ENCODE peak calls at places on chromosomes 4 and X, in seven cellular contexts. One of them, this sample, is unnamed.

GRCh38 chrX:151178746-151179145 is 2.4 kb downstream of the GPR50 start:
- DNase-seq in heart right ventricle: no peak
- DNase-seq in tibial nerve: no peak
- DNase-seq in heart left ventricle: no peak
- DNase-seq in cardiac muscle cell: no peak
- DNase-seq in lower lobe of right lung: no peak
- DNase-seq in CD4-positive, alpha-beta memory T cell: no peak
- DNase-seq in this sample: no peak

GRCh38 chr4:74435296-74435695 is 9.6 kb upstream of the AREG start:
- DNase-seq in lower lobe of right lung: no peak
- DNase-seq in cardiac muscle cell: no peak
- DNase-seq in tibial nerve: no peak
- DNase-seq in heart left ventricle: no peak
- DNase-seq in CD4-positive, alpha-beta memory T cell: no peak
- DNase-seq in heart right ventricle: no peak
- DNase-seq in this sample: no peak

GRCh38 chr4:153750197-153750817 is 9.5 kb downstream of the RNF175 start:
- DNase-seq in heart right ventricle: peak; percentile 59
- DNase-seq in tibial nerve: peak; percentile 58
- DNase-seq in cardiac muscle cell: peak; percentile 86
- DNase-seq in CD4-positive, alpha-beta memory T cell: peak; percentile 54
- DNase-seq in lower lobe of right lung: no peak
- DNase-seq in heart left ventricle: peak; percentile 56
- DNase-seq in this sample: peak; percentile 67

GRCh38 chrX:112840382-112841113 is at the start of gene AMOT:
- DNase-seq in lower lobe of right lung: peak; percentile 80
- DNase-seq in tibial nerve: peak; percentile 63
- DNase-seq in CD4-positive, alpha-beta memory T cell: peak; percentile 55
- DNase-seq in heart right ventricle: peak; percentile 81
- DNase-seq in cardiac muscle cell: peak; percentile 95
- DNase-seq in heart left ventricle: peak; percentile 83
- DNase-seq in this sample: peak; percentile 88

GRCh38 chrX:47247206-47247998 is 14.6 kb downstream of the USP11 start:
- DNase-seq in heart left ventricle: no peak
- DNase-seq in cardiac muscle cell: no peak
- DNase-seq in CD4-positive, alpha-beta memory T cell: no peak
- DNase-seq in lower lobe of right lung: no peak
- DNase-seq in heart right ventricle: no peak
- DNase-seq in tibial nerve: no peak
- DNase-seq in this sample: no peak

GRCh38 chrX:50375481-50376267 is 95.0 kb downstream of the DGKK start:
- DNase-seq in heart left ventricle: no peak
- DNase-seq in tibial nerve: no peak
- DNase-seq in CD4-positive, alpha-beta memory T cell: no peak
- DNase-seq in lower lobe of right lung: no peak
- DNase-seq in heart right ventricle: no peak
- DNase-seq in cardiac muscle cell: no peak
- DNase-seq in this sample: no peak

GRCh38 chrX:154116514-154116913 is 19.0 kb upstream of the MECP2 start:
- DNase-seq in CD4-positive, alpha-beta memory T cell: no peak
- DNase-seq in heart left ventricle: no peak
- DNase-seq in tibial nerve: no peak
- DNase-seq in heart right ventricle: no peak
- DNase-seq in lower lobe of right lung: no peak
- DNase-seq in cardiac muscle cell: no peak
- DNase-seq in this sample: no peak

GRCh38 chrX:103310592-103311400 is at the start of gene BEX2:
- DNase-seq in CD4-positive, alpha-beta memory T cell: peak; percentile 84
- DNase-seq in heart right ventricle: peak; percentile 7
- DNase-seq in heart left ventricle: peak; percentile 18
- DNase-seq in cardiac muscle cell: peak; percentile 92
- DNase-seq in lower lobe of right lung: peak; percentile 84
- DNase-seq in tibial nerve: peak; percentile 12
- DNase-seq in this sample: peak; percentile 67

GRCh38 chr4:183350317-183351071 is 28.3 kb upstream of the CLDN24 start:
- DNase-seq in tibial nerve: no peak
- DNase-seq in cardiac muscle cell: no peak
- DNase-seq in heart left ventricle: no peak
- DNase-seq in CD4-positive, alpha-beta memory T cell: no peak
- DNase-seq in lower lobe of right lung: no peak
- DNase-seq in heart right ventricle: no peak
- DNase-seq in this sample: no peak

GRCh38 chrX:37825225-37825842 is 22.0 kb downstream of the DYNLT3 start:
- DNase-seq in heart left ventricle: no peak
- DNase-seq in cardiac muscle cell: peak; percentile 62
- DNase-seq in heart right ventricle: peak; percentile 5
- DNase-seq in tibial nerve: peak; percentile 60
- DNase-seq in lower lobe of right lung: peak; percentile 36
- DNase-seq in CD4-positive, alpha-beta memory T cell: peak; percentile 55
- DNase-seq in this sample: peak; percentile 58

GRCh38 chrX:15679246-15679645 is 14.6 kb upstream of the CLTRN start:
- DNase-seq in tibial nerve: no peak
- DNase-seq in cardiac muscle cell: no peak
- DNase-seq in CD4-positive, alpha-beta memory T cell: no peak
- DNase-seq in lower lobe of right lung: no peak
- DNase-seq in heart right ventricle: no peak
- DNase-seq in heart left ventricle: no peak
- DNase-seq in this sample: no peak

GRCh38 chr4:30948653-30949052 is 228.5 kb downstream of the PCDH7 start:
- DNase-seq in heart right ventricle: no peak
- DNase-seq in cardiac muscle cell: no peak
- DNase-seq in heart left ventricle: no peak
- DNase-seq in tibial nerve: no peak
- DNase-seq in lower lobe of right lung: no peak
- DNase-seq in CD4-positive, alpha-beta memory T cell: no peak
- DNase-seq in this sample: no peak

GRCh38 chr4:33063238-33063637 is 2343.1 kb downstream of the PCDH7 start:
- DNase-seq in tibial nerve: no peak
- DNase-seq in cardiac muscle cell: peak; percentile 26
- DNase-seq in lower lobe of right lung: no peak
- DNase-seq in heart left ventricle: no peak
- DNase-seq in heart right ventricle: no peak
- DNase-seq in CD4-positive, alpha-beta memory T cell: no peak
- DNase-seq in this sample: no peak

GRCh38 chr4:163331629-163332360 is 601 bp downstream of the NPY1R start:
- DNase-seq in lower lobe of right lung: peak; percentile 46
- DNase-seq in heart left ventricle: no peak
- DNase-seq in heart right ventricle: no peak
- DNase-seq in CD4-positive, alpha-beta memory T cell: no peak
- DNase-seq in tibial nerve: no peak
- DNase-seq in cardiac muscle cell: peak; percentile 57
- DNase-seq in this sample: peak; percentile 52

GRCh38 chrX:17638731-17639130 is 98.6 kb upstream of the SCML1 start:
- DNase-seq in heart right ventricle: no peak
- DNase-seq in cardiac muscle cell: no peak
- DNase-seq in CD4-positive, alpha-beta memory T cell: no peak
- DNase-seq in lower lobe of right lung: no peak
- DNase-seq in tibial nerve: no peak
- DNase-seq in heart left ventricle: no peak
- DNase-seq in this sample: no peak

GRCh38 chr4:56648245-56649151 is 32.6 kb downstream of the HOPX start:
- DNase-seq in heart left ventricle: no peak
- DNase-seq in tibial nerve: no peak
- DNase-seq in cardiac muscle cell: no peak
- DNase-seq in CD4-positive, alpha-beta memory T cell: no peak
- DNase-seq in lower lobe of right lung: no peak
- DNase-seq in heart right ventricle: no peak
- DNase-seq in this sample: no peak

DNA sequence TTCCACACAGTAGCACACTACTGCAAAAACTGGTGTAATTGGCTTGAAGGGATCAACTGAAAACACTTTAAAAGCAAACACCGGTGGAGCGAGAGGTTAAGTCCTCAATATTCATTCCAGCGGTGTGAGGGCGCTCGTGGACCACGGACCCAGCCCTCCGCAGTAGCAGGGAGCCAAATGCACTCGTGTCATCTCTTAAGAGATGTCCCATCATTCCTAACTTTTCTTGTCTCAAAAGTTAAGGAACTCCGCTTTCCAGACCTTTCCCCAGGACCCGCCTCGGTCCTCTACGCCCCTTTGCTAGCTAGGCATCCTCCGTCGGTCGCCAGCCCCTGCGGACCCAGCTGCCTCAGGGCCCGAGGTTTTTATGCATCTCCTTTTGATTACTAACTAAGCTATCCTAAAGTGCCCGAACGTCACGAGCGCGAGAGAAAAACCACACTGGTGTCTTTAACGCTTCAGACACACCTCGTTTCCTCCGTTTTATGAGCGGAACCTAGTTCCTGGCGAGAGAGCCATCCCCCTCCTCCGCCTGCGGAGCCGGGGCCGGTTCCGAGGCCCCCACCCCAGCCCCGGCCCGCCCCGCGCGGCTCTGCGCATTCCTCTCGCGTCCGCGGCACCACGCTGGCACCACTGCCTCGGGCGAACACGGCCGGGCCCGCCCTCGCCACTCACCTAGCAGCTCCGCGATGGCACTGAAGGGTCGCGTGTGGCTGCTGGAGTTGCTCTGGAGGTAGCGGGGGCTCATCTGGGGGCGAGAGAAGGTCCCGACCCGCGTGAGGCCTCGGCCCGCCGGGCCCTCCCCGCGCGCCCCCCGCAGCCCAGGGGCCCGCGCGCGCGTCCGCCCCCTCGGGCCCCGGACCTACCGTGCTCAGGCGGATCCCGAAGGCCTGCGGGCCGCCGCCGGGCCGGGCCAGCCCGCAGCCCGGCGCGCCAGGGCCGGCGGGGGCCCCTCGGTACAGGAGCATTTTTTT is 723 bp downstream of the MORC4 start:
- DNase-seq in CD4-positive, alpha-beta memory T cell: peak; percentile 46
- DNase-seq in cardiac muscle cell: peak; percentile 78
- DNase-seq in heart right ventricle: peak; percentile 37
- DNase-seq in lower lobe of right lung: peak; percentile 53
- DNase-seq in tibial nerve: peak; percentile 49
- DNase-seq in heart left ventricle: peak; percentile 29
- DNase-seq in this sample: peak; percentile 82
- H3K27ac ChIP-seq in CD4-positive, alpha-beta memory T cell: peak overlapping the region; percentile 34
- H3K27ac ChIP-seq in cardiac muscle cell: no peak overlapping the region
- H3K27ac ChIP-seq in heart right ventricle: peak overlapping the region; percentile 48
- H3K27ac ChIP-seq in lower lobe of right lung: peak overlapping the region; percentile 49
- H3K27ac ChIP-seq in tibial nerve: peak overlapping the region; percentile 81
- H3K27ac ChIP-seq in heart left ventricle: peak overlapping the region; percentile 69
- H3K27ac ChIP-seq in this sample: no peak overlapping the region

GRCh38 chr4:152364383-152364782 is 171.5 kb downstream of the FBXW7 start:
- DNase-seq in heart left ventricle: no peak
- DNase-seq in lower lobe of right lung: no peak
- DNase-seq in tibial nerve: no peak
- DNase-seq in CD4-positive, alpha-beta memory T cell: no peak
- DNase-seq in heart right ventricle: no peak
- DNase-seq in cardiac muscle cell: no peak
- DNase-seq in this sample: no peak
- H3K4me1 ChIP-seq in heart left ventricle: peaks cover 28% of the 10 kb centered on the region
- H3K4me1 ChIP-seq in lower lobe of right lung: peaks cover 7% of the 10 kb centered on the region
- H3K4me1 ChIP-seq in tibial nerve: peaks cover 26% of the 10 kb centered on the region
- H3K4me1 ChIP-seq in CD4-positive, alpha-beta memory T cell: no peaks in the 10 kb centered on the region
- H3K4me1 ChIP-seq in heart right ventricle: peaks cover 12% of the 10 kb centered on the region
- H3K4me1 ChIP-seq in cardiac muscle cell: no peaks in the 10 kb centered on the region
- H3K4me1 ChIP-seq in this sample: no peaks in the 10 kb centered on the region

GRCh38 chrX:40156472-40157227 is 58.9 kb upstream of the BCOR start:
- DNase-seq in lower lobe of right lung: no peak
- DNase-seq in CD4-positive, alpha-beta memory T cell: no peak
- DNase-seq in heart right ventricle: no peak
- DNase-seq in heart left ventricle: no peak
- DNase-seq in tibial nerve: no peak
- DNase-seq in cardiac muscle cell: no peak
- DNase-seq in this sample: no peak

GRCh38 chrX:40154229-40154852 is 56.6 kb upstream of the BCOR start:
- DNase-seq in heart left ventricle: peak; percentile 47
- DNase-seq in heart right ventricle: peak; percentile 53
- DNase-seq in cardiac muscle cell: peak; percentile 86
- DNase-seq in CD4-positive, alpha-beta memory T cell: no peak
- DNase-seq in lower lobe of right lung: no peak
- DNase-seq in tibial nerve: no peak
- DNase-seq in this sample: peak; percentile 63

GRCh38 chrX:40154853-40155616 is 57.3 kb upstream of the BCOR start:
- DNase-seq in CD4-positive, alpha-beta memory T cell: no peak
- DNase-seq in lower lobe of right lung: peak; percentile 76
- DNase-seq in heart right ventricle: peak; percentile 81
- DNase-seq in tibial nerve: peak; percentile 80
- DNase-seq in heart left ventricle: peak; percentile 76
- DNase-seq in cardiac muscle cell: peak; percentile 95
- DNase-seq in this sample: peak; percentile 85

GRCh38 chrX:40157228-40158035 is 59.7 kb upstream of the BCOR start:
- DNase-seq in tibial nerve: no peak
- DNase-seq in heart left ventricle: no peak
- DNase-seq in cardiac muscle cell: no peak
- DNase-seq in heart right ventricle: no peak
- DNase-seq in lower lobe of right lung: no peak
- DNase-seq in CD4-positive, alpha-beta memory T cell: no peak
- DNase-seq in this sample: peak; percentile 5

DNA sequence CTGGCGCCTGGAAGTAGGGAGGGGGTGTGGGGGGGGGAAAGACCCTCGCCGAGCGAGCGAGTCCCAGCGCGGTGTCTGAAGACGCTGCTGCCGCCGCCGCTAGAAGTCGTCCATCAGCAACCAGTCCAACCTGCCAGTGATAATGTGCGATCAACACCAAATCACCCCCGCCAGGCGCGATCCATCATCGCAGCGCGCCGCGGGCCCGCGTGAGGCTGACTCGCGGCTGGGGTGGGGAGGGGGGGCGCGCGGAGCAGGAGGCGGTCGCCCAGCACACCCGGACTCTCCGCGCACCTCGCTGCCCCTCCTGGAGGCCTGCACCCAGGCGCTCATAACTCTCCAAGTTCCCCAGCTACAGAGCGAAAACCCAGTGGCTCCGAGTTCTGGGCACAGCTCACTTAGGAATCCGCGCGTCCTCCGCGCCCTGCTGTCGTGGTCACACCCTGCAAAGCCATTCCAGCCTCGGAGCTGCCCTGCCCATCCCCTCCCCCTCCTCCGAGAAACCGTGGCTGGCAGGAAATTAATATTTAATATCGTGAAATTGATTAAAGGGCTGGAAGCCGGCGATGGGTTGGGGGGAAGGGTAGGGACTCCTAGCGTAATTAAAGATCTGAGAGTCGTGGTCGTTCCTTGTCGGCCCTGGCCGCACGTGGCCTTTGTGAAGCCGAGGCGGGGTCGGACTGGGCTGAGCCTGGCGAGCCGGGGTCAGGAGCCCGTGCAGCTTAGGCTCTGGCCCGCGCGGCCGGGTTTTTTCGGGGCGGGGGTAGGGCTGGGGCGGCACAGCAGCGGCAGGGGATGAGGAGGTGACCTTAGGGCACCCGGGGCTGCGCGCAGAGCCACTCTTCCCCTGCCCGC is 58.1 kb upstream of the BCOR start:
- DNase-seq in cardiac muscle cell: no peak
- DNase-seq in heart right ventricle: no peak
- DNase-seq in lower lobe of right lung: no peak
- DNase-seq in CD4-positive, alpha-beta memory T cell: no peak
- DNase-seq in heart left ventricle: no peak
- DNase-seq in tibial nerve: no peak
- DNase-seq in this sample: no peak
- H3K27ac ChIP-seq in cardiac muscle cell: peak overlapping the region; percentile 76
- H3K27ac ChIP-seq in heart right ventricle: peak overlapping the region; percentile 87
- H3K27ac ChIP-seq in lower lobe of right lung: peak overlapping the region; percentile 65
- H3K27ac ChIP-seq in CD4-positive, alpha-beta memory T cell: no peak overlapping the region
- H3K27ac ChIP-seq in heart left ventricle: peak overlapping the region; percentile 88
- H3K27ac ChIP-seq in tibial nerve: peak overlapping the region; percentile 70
- H3K27ac ChIP-seq in this sample: no peak overlapping the region

DNA sequence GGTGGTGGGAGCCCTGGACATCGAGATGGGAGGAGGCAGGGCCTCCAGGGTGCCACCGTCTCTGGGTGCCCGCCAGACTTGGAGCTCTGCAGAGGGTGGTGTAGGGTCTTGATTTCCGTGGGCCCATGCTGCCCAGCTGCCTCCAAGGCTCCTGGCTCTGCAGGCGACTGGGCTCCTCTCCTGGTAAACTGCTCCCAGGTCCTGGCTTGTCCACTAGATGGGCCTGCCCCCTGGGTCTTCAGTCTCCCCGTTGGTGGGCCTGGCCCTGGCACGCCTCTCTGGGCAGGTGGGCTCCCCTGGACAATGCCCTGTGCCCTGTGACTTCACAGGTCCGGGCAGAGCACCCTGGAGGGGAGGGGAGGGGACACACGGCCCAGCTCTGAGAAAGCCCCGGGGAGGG is 7.7 kb downstream of the FGFR3 start:
- DNase-seq in cardiac muscle cell: no peak
- DNase-seq in CD4-positive, alpha-beta memory T cell: no peak
- DNase-seq in heart left ventricle: no peak
- DNase-seq in lower lobe of right lung: no peak
- DNase-seq in tibial nerve: no peak
- DNase-seq in heart right ventricle: no peak
- DNase-seq in this sample: no peak
- H3K4me1 ChIP-seq in cardiac muscle cell: peaks cover 14% of the 10 kb centered on the region
- H3K4me1 ChIP-seq in CD4-positive, alpha-beta memory T cell: peaks cover 1% of the 10 kb centered on the region
- H3K4me1 ChIP-seq in heart left ventricle: peaks cover 2% of the 10 kb centered on the region
- H3K4me1 ChIP-seq in lower lobe of right lung: peaks cover 1% of the 10 kb centered on the region
- H3K4me1 ChIP-seq in tibial nerve: no peaks in the 10 kb centered on the region
- H3K4me1 ChIP-seq in heart right ventricle: peaks cover under 1% of the 10 kb centered on the region
- H3K4me1 ChIP-seq in this sample: no peaks in the 10 kb centered on the region